ENCODE peak calls at places on chromosomes 12 and 14, in nine cellular contexts. L, I, V, O, Y, S, T, J and Q are unnamed samples.

GRCh38 chr14:91388551-91388975 is 29.1 kb downstream of the CCDC88C start:
- DNase-seq in L (peak; percentile 59), I (no peak), V (no peak), O (no peak), Y (no peak), S (no peak), T (no peak), J (no peak), Q (no peak)

GRCh38 chr12:124916370-124917134 is 2.1 kb upstream of the UBC start:
- DNase-seq in L (peak; percentile 93), I (peak; percentile 76), V (no peak), O (no peak), Y (peak; percentile 91), S (peak; percentile 83), T (peak; percentile 88), J (peak; percentile 72), Q (no peak)

GRCh38 chr12:102232446-102232845 is 34.8 kb upstream of the PMCH start:
- DNase-seq in L (peak; percentile 35), I (no peak), V (no peak), O (no peak), Y (peak; percentile 32), S (no peak), T (no peak), J (no peak), Q (no peak)

GRCh38 chr12:78156751-78157150 is 326.1 kb downstream of the NAV3 start:
- DNase-seq in L (peak; percentile 59), I (no peak), V (no peak), O (no peak), Y (no peak), S (no peak), T (no peak), J (no peak), Q (no peak)

GRCh38 chr12:116222358-116222757 is 55.1 kb downstream of the MED13L start:
- DNase-seq in L (peak; percentile 94), I (peak; percentile 82), V (no peak), O (no peak), Y (peak; percentile 82), S (peak; percentile 82), T (peak; percentile 93), J (peak; percentile 83), Q (peak; percentile 68)

GRCh38 chr12:113640837-113641236 is 169.2 kb upstream of the LHX5 start:
- DNase-seq in L (no peak), I (no peak), V (no peak), O (no peak), Y (no peak), S (no peak), T (no peak), J (no peak), Q (no peak)

GRCh38 chr14:103736546-103737431 is 21.2 kb downstream of the ZFYVE21 start:
- DNase-seq in L (no peak), I (no peak), V (no peak), O (no peak), Y (no peak), S (no peak), T (no peak), J (peak; percentile 77), Q (no peak)

GRCh38 chr12:31405021-31405420 is 79.1 kb upstream of the SINHCAF start:
- DNase-seq in L (no peak), I (no peak), V (no peak), O (no peak), Y (no peak), S (no peak), T (no peak), J (no peak), Q (no peak)

GRCh38 chr12:104243551-104243950 is 28.0 kb downstream of the TXNRD1 start:
- DNase-seq in L (no peak), I (no peak), V (no peak), O (no peak), Y (no peak), S (no peak), T (no peak), J (no peak), Q (no peak)

GRCh38 chr14:50823763-50824636 is 7.0 kb downstream of the NIN start:
- DNase-seq in L (no peak), I (no peak), V (no peak), O (no peak), Y (no peak), S (peak; percentile 64), T (no peak), J (no peak), Q (no peak)

GRCh38 chr14:48527832-48528231 is 852.4 kb upstream of the MDGA2 start:
- DNase-seq in L (no peak), I (no peak), V (no peak), O (no peak), Y (no peak), S (no peak), T (no peak), J (no peak), Q (no peak)

GRCh38 chr12:26896913-26897312 is 40.9 kb downstream of the INTS13 start:
- DNase-seq in L (no peak), I (no peak), V (no peak), O (no peak), Y (no peak), S (no peak), T (no peak), J (no peak), Q (no peak)

GRCh38 chr14:102911541-102911951 is 10.9 kb upstream of the AMN start:
- DNase-seq in L (no peak), I (no peak), V (no peak), O (no peak), Y (no peak), S (no peak), T (no peak), J (no peak), Q (no peak)

GRCh38 chr12:93279849-93280412 is 97.8 kb upstream of the NUDT4 start:
- DNase-seq in L (peak; percentile 37), I (no peak), V (no peak), O (no peak), Y (no peak), S (no peak), T (peak; percentile 88), J (no peak), Q (no peak)

GRCh38 chr12:51632598-51632997 is 41.6 kb downstream of the SCN8A start:
- DNase-seq in L (no peak), I (no peak), V (no peak), O (no peak), Y (no peak), S (no peak), T (no peak), J (no peak), Q (no peak)

GRCh38 chr12:119177724-119178380 is 879 bp upstream of the HSPB8 start:
- DNase-seq in L (no peak), I (no peak), V (no peak), O (no peak), Y (no peak), S (no peak), T (no peak), J (no peak), Q (no peak)

GRCh38 chr12:119180380-119181040 is 1.8 kb downstream of the HSPB8 start:
- DNase-seq in L (peak; percentile 66), I (peak; percentile 61), V (no peak), O (peak; percentile 29), Y (peak; percentile 60), S (peak; percentile 31), T (peak; percentile 51), J (peak; percentile 45), Q (no peak)

GRCh38 chr12:119177056-119177325 is 1.7 kb upstream of the HSPB8 start:
- DNase-seq in L (no peak), I (no peak), V (no peak), O (no peak), Y (no peak), S (no peak), T (no peak), J (no peak), Q (no peak)

GRCh38 chr12:119179335-119180021 is 747 bp downstream of the HSPB8 start:
- DNase-seq in L (peak; percentile 70), I (peak; percentile 55), V (no peak), O (peak; percentile 74), Y (no peak), S (peak; percentile 58), T (peak; percentile 43), J (peak; percentile 68), Q (no peak)

GRCh38 chr12:119178544-119179334 is at the start of gene HSPB8:
- DNase-seq in L (peak; percentile 91), I (peak; percentile 96), V (no peak), O (peak; percentile 83), Y (peak; percentile 76), S (peak; percentile 81), T (peak; percentile 68), J (peak; percentile 89), Q (no peak)
- TF ChIP-seq POLR2A in L (peak; percentile 96), I (peak; percentile 53), V (peak; percentile 96), O (peak; percentile 76), Y (no peak), S (no peak), T (peak; percentile 70), J (no peak), Q (no peak)

DNA sequence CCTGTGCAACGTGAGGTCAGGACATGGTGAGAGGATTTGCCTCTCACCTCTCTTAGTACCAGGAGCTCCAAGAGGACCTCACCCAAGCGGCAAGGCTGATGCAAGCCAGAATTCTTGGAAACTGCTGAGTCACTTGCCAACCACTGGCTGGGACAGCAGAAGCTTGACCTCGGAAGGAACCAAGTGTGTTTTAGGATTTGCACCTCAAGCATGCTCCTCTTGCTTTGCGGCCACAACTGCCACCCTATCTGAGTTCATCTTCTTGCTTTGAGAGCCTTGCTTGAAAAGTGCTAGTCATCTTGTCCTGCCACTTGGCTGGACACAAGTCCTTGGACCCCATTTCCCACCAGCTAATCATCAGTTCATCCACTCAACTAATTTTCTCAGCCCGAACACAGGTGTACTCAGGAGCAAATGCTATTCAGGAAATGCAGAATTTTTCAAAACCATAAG is 195.8 kb downstream of the SLC25A21 start:
- DNase-seq in L (peak; percentile 37), I (no peak), V (no peak), O (no peak), Y (no peak), S (peak; percentile 30), T (no peak), J (no peak), Q (peak; percentile 89)
- TF ChIP-seq POLR2A in L (no peak), I (no peak), V (no peak), O (no peak), Y (no peak), S (no peak), T (no peak), J (no peak), Q (no peak)

DNA sequence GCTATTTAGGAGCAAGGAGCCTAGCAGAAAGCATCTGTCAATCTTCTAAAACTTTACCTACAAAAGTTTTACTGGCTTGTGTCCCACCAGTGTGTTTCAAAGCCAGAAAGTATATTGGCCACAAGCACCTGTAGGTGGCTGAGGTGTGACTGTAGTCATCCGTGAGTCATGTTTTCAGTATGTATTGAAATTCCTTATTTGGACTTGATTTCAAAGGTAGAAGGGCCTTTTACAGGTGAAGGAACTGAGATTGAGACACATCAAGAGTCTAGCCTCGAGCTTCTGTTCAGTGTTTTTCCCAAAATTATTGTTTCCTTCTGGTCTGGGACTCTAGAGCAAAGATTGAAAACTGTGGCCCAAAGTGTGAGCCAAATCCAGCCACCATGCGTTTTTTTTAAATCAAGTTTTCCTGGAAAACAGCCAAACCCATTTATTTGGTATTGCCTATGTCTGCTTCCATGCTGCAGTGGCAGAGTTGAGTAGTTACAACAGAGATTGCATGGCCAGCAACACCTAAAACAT is 195.3 kb upstream of the BCL2L14 start:
- DNase-seq in L (no peak), I (no peak), V (no peak), O (no peak), Y (no peak), S (no peak), T (peak; percentile 45), J (no peak), Q (no peak)
- TF ChIP-seq POLR2A in L (no peak), I (no peak), V (no peak), O (no peak), Y (no peak), S (no peak), T (no peak), J (no peak), Q (no peak)

GRCh38 chr14:101061411-101062064 is 158.0 kb upstream of the RTL1 start:
- DNase-seq in L (no peak), I (no peak), V (no peak), O (no peak), Y (no peak), S (no peak), T (no peak), J (no peak), Q (no peak)
- TF ChIP-seq POLR2A in L (no peak), I (no peak), V (no peak), O (no peak), Y (no peak), S (no peak), T (no peak), J (no peak), Q (no peak)